ENCODE peak calls at places on chromosomes 5 and 9, in eight cellular contexts. N is BJ, F is mesothelial cell of epicardium, G is uterus, U is NCI-H774, B is globus pallidus, V is C1 segment of cervical spinal cord, R is pons. Z is an unnamed sample.

GRCh38 chr5:143662020-143662419 is 149.9 kb upstream of the HMHB1 start:
- DNase-seq in N (no peak), F (no peak), G (no peak), U (no peak), B (no peak), V (no peak), R (no peak), Z (no peak)

GRCh38 chr9:35738924-35739323 is 6.5 kb downstream of the CREB3 start:
- DNase-seq in N (no peak), F (no peak), G (no peak), U (no peak), B (no peak), V (no peak), R (no peak), Z (no peak)

GRCh38 chr5:56183507-56183906 is 49.6 kb downstream of the ANKRD55 start:
- DNase-seq in N (peak), F (no peak), G (no peak), U (no peak), B (no peak), V (no peak), R (no peak), Z (no peak)

GRCh38 chr9:38388283-38389223 is 3.9 kb upstream of the ALDH1B1 start:
- DNase-seq in N (no peak), F (no peak), G (peak), U (no peak), B (no peak), V (no peak), R (no peak), Z (no peak)

GRCh38 chr9:133004091-133005072 is 25.9 kb downstream of the GFI1B start:
- DNase-seq in N (no peak), F (no peak), G (no peak), U (no peak), B (no peak), V (no peak), R (peak), Z (no peak)

GRCh38 chr9:93813687-93814560 is 141.2 kb downstream of the BARX1 start:
- DNase-seq in N (no peak), F (no peak), G (no peak), U (peak), B (no peak), V (no peak), R (no peak), Z (peak)

GRCh38 chr5:109857405-109858031 is 167.8 kb downstream of the MAN2A1 start:
- DNase-seq in N (no peak), F (no peak), G (no peak), U (peak), B (no peak), V (no peak), R (no peak), Z (peak)

GRCh38 chr9:109336409-109336808 is 15.6 kb upstream of the EPB41L4B start:
- DNase-seq in N (no peak), F (no peak), G (no peak), U (no peak), B (no peak), V (no peak), R (no peak), Z (no peak)

GRCh38 chr5:13250450-13251291 is 693.8 kb downstream of the DNAH5 start:
- DNase-seq in N (no peak), F (no peak), G (no peak), U (no peak), B (no peak), V (no peak), R (no peak), Z (no peak)

GRCh38 chr5:74257645-74258328 is 382.7 kb downstream of the ENC1 start:
- DNase-seq in N (no peak), F (no peak), G (peak), U (no peak), B (no peak), V (no peak), R (no peak), Z (no peak)

GRCh38 chr5:132044207-132044606 is 16.2 kb upstream of the IL3 start:
- DNase-seq in N (no peak), F (peak), G (no peak), U (no peak), B (peak), V (no peak), R (peak), Z (no peak)

GRCh38 chr9:114317665-114318357 is 5.1 kb upstream of the ORM1 start:
- DNase-seq in N (peak), F (no peak), G (peak), U (no peak), B (no peak), V (no peak), R (no peak), Z (no peak)

GRCh38 chr5:81506378-81506777 is 112.4 kb upstream of the ACOT12 start:
- DNase-seq in N (no peak), F (no peak), G (no peak), U (no peak), B (no peak), V (no peak), R (peak), Z (no peak)

GRCh38 chr5:181059297-181060230 is 19.5 kb downstream of the BTNL9 start:
- DNase-seq in N (no peak), F (no peak), G (no peak), U (no peak), B (no peak), V (no peak), R (no peak), Z (no peak)

GRCh38 chr9:2087500-2088313 is 72.6 kb downstream of the SMARCA2 start:
- DNase-seq in N (no peak), F (no peak), G (no peak), U (peak), B (peak), V (no peak), R (peak), Z (no peak)

GRCh38 chr5:175696855-175697198 is 39.0 kb downstream of the HRH2 start:
- DNase-seq in N (no peak), F (no peak), G (no peak), U (no peak), B (no peak), V (no peak), R (no peak), Z (no peak)

GRCh38 chr5:86465052-86465838 is 152.5 kb upstream of the COX7C start:
- DNase-seq in N (no peak), F (no peak), G (no peak), U (no peak), B (no peak), V (no peak), R (no peak), Z (no peak)

GRCh38 chr9:35646583-35647265 is 4.0 kb downstream of the SIT1 start:
- DNase-seq in N (no peak), F (peak), G (peak), U (peak), B (peak), V (peak), R (peak), Z (peak)

GRCh38 chr9:34665109-34665380 is 2.6 kb upstream of the CCL27 start:
- DNase-seq in N (no peak), F (no peak), G (no peak), U (no peak), B (no peak), V (no peak), R (no peak), Z (no peak)

GRCh38 chr9:131395027-131395744 is 1.3 kb downstream of the PRRC2B start:
- DNase-seq in N (no peak), F (no peak), G (no peak), U (peak), B (no peak), V (peak), R (no peak), Z (no peak)

GRCh38 chr5:79236970-79237734 is 1.2 kb downstream of the JMY start:
- DNase-seq in N (no peak), F (peak), G (peak), U (no peak), B (peak), V (peak), R (no peak), Z (peak)

GRCh38 chr9:89730715-89731114 is 125.9 kb downstream of the GADD45G start:
- DNase-seq in N (no peak), F (no peak), G (no peak), U (peak), B (no peak), V (no peak), R (no peak), Z (no peak)

GRCh38 chr9:125522328-125522725 is 184.7 kb downstream of the MAPKAP1 start:
- DNase-seq in N (no peak), F (no peak), G (no peak), U (no peak), B (no peak), V (no peak), R (no peak), Z (no peak)

GRCh38 chr5:160685219-160685618 is 166.8 kb downstream of the ATP10B start:
- DNase-seq in N (no peak), F (no peak), G (no peak), U (no peak), B (no peak), V (no peak), R (no peak), Z (no peak)

GRCh38 chr5:52896524-52897237 is 92.5 kb upstream of the ITGA2 start:
- DNase-seq in N (no peak), F (no peak), G (no peak), U (no peak), B (no peak), V (no peak), R (no peak), Z (no peak)

GRCh38 chr5:168286386-168286785 is 5.1 kb upstream of the WWC1 start:
- DNase-seq in N (no peak), F (no peak), G (no peak), U (no peak), B (no peak), V (no peak), R (no peak), Z (no peak)

GRCh38 chr5:168765220-168766037 is 186.3 kb upstream of the PANK3 start:
- DNase-seq in N (no peak), F (peak), G (peak), U (no peak), B (no peak), V (no peak), R (no peak), Z (peak)

GRCh38 chr5:58459276-58459859 is 518 bp downstream of the PLK2 start:
- DNase-seq in N (no peak), F (peak), G (peak), U (no peak), B (peak), V (no peak), R (no peak), Z (no peak)

GRCh38 chr5:132058646-132059042 is 1.8 kb upstream of the IL3 start:
- DNase-seq in N (no peak), F (no peak), G (no peak), U (no peak), B (no peak), V (no peak), R (no peak), Z (no peak)

GRCh38 chr5:110899566-110900412 is 161.0 kb downstream of the SLC25A46 start:
- DNase-seq in N (no peak), F (no peak), G (no peak), U (no peak), B (no peak), V (no peak), R (no peak), Z (no peak)

GRCh38 chr9:93963969-93964368 is 8.8 kb upstream of the BARX1 start:
- DNase-seq in N (no peak), F (peak), G (no peak), U (no peak), B (no peak), V (no peak), R (no peak), Z (no peak)